ENCODE peak calls at places on chromosomes 7 and 10, in eight cellular contexts. X is bronchial epithelial cell; V is epithelial cell of esophagus; R is HFF-Myc; A is left ventricle myocardium inferior; G is CD4-positive, alpha-beta T cell; J is endothelial cell; W is osteocyte. Y is an unnamed sample.

GRCh38 chr7:36605261-36605660 is 119.0 kb downstream of the AOAH start:
- DNase-seq in X (peak), V (peak), R (no peak), A (no peak), G (no peak), J (no peak), W (no peak), Y (no peak)

GRCh38 chr7:42673951-42674350 is 237.9 kb downstream of the C7orf25 start:
- DNase-seq in X (no peak), V (no peak), R (no peak), A (no peak), G (no peak), J (no peak), W (no peak), Y (no peak)

GRCh38 chr7:133275441-133276105 is 22.7 kb downstream of the EXOC4 start:
- DNase-seq in X (no peak), V (no peak), R (no peak), A (no peak), G (no peak), J (no peak), W (no peak), Y (no peak)

GRCh38 chr7:8295638-8296361 is 33.8 kb upstream of the ICA1 start:
- DNase-seq in X (peak), V (peak), R (peak), A (no peak), G (no peak), J (peak), W (no peak), Y (peak)

GRCh38 chr10:77983384-77984341 is 45.7 kb downstream of the POLR3A start:
- DNase-seq in X (peak), V (peak), R (no peak), A (no peak), G (no peak), J (no peak), W (no peak), Y (no peak)

GRCh38 chr7:76008156-76008687 is 13.8 kb upstream of the TMEM120A start:
- DNase-seq in X (no peak), V (no peak), R (no peak), A (no peak), G (no peak), J (no peak), W (no peak), Y (no peak)

GRCh38 chr10:114682532-114682931 is 24.5 kb upstream of the ABLIM1 start:
- DNase-seq in X (no peak), V (no peak), R (no peak), A (no peak), G (no peak), J (no peak), W (no peak), Y (no peak)

GRCh38 chr10:58280485-58280884 is 11.5 kb downstream of the CISD1 start:
- DNase-seq in X (no peak), V (no peak), R (no peak), A (no peak), G (no peak), J (no peak), W (no peak), Y (no peak)

GRCh38 chr7:96303686-96304443 is 18.0 kb downstream of the SLC25A13 start:
- DNase-seq in X (peak), V (peak), R (no peak), A (no peak), G (no peak), J (no peak), W (no peak), Y (no peak)

GRCh38 chr10:17178006-17178405 is 23.5 kb downstream of the TRDMT1 start:
- DNase-seq in X (peak), V (peak), R (no peak), A (no peak), G (no peak), J (no peak), W (no peak), Y (no peak)

GRCh38 chr7:79608005-79608404 is 154.5 kb upstream of the MAGI2 start:
- DNase-seq in X (no peak), V (no peak), R (no peak), A (no peak), G (no peak), J (no peak), W (no peak), Y (no peak)

GRCh38 chr7:24812313-24812945 is 55.2 kb upstream of the GSDME start:
- DNase-seq in X (peak), V (peak), R (no peak), A (peak), G (peak), J (peak), W (no peak), Y (no peak)

GRCh38 chr7:116377721-116378120 is 121.8 kb upstream of the CAV2 start:
- DNase-seq in X (no peak), V (no peak), R (no peak), A (no peak), G (no peak), J (no peak), W (no peak), Y (no peak)
- TF ChIP-seq CTCF in X (no peak), V (no peak), R (no peak), A (no peak), G (no peak), J (no peak), W (no peak), Y (no peak)

GRCh38 chr10:119817991-119818888 is 54.4 kb downstream of the MCMBP start:
- DNase-seq in X (peak), V (peak), R (no peak), A (peak), G (no peak), J (peak), W (peak), Y (no peak)
- TF ChIP-seq CTCF in X (no peak), V (no peak), R (peak), A (no peak), G (no peak), J (peak), W (peak), Y (no peak)

DNA sequence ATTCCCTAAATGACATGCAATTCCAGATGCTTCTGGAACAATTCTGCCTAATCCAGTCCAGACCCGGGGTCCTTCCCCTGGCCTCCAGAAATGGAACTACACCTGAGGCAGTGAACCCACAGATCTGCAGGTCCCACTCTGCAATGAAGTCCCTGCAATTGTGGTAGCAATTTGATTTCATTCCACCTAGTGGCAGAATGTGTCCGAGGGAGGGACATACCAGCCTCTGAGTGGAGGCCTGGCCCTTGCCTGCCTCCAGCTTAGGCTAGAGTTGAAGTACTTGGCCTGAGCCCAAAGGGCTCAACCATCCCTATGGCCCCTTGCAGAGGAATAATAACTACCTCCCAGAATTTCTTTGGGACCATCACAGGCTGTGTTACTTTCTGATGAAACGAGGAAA is 4.2 kb upstream of the CEP41 start:
- DNase-seq in X (no peak), V (no peak), R (no peak), A (no peak), G (no peak), J (no peak), W (no peak), Y (no peak)
- TF ChIP-seq CTCF in X (no peak), V (no peak), R (peak), A (no peak), G (no peak), J (no peak), W (no peak), Y (no peak)

GRCh38 chr10:50063100-50063499 is 4.7 kb upstream of the WASHC2A start:
- DNase-seq in X (no peak), V (no peak), R (no peak), A (no peak), G (no peak), J (peak), W (no peak), Y (no peak)
- TF ChIP-seq CTCF in X (no peak), V (no peak), R (no peak), A (no peak), G (no peak), J (no peak), W (no peak), Y (no peak)

GRCh38 chr7:137302075-137302474 is 41.5 kb downstream of the PTN start:
- DNase-seq in X (no peak), V (no peak), R (no peak), A (no peak), G (no peak), J (no peak), W (no peak), Y (no peak)

GRCh38 chr7:137304624-137305235 is 38.8 kb downstream of the PTN start:
- DNase-seq in X (no peak), V (no peak), R (no peak), A (no peak), G (no peak), J (no peak), W (no peak), Y (no peak)
- TF ChIP-seq CTCF in X (no peak), V (no peak), R (no peak), A (no peak), G (no peak), J (no peak), W (no peak), Y (no peak)

DNA sequence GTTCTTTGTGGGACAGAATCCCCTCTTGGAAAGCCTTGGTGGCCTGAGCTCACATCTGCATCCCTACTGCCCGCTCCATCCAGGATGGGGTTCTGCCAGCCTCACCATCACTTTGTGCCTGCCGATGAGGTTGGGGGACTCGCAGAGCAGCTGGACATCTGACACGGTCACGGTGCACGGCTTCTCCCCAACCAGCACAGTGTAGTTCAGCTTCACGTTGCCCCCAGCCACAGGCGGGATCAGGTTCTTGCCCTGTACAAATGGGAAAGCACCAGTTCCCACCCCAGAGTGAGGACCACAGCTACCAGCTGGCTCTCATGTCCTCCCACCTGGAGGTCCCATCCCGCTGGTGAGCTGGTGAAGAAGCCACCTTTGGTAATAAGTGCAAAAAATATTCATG is 395.8 kb downstream of the PLXNA4 start:
- DNase-seq in X (no peak), V (no peak), R (no peak), A (no peak), G (no peak), J (no peak), W (no peak), Y (no peak)
- TF ChIP-seq CTCF in X (no peak), V (no peak), R (no peak), A (no peak), G (no peak), J (no peak), W (no peak), Y (no peak)

GRCh38 chr7:32164341-32164996 is 94.3 kb upstream of the PDE1C start:
- DNase-seq in X (peak), V (peak), R (no peak), A (no peak), G (no peak), J (no peak), W (no peak), Y (no peak)
- TF ChIP-seq CTCF in X (peak), V (peak), R (peak), A (peak), G (no peak), J (peak), W (peak), Y (peak)

DNA sequence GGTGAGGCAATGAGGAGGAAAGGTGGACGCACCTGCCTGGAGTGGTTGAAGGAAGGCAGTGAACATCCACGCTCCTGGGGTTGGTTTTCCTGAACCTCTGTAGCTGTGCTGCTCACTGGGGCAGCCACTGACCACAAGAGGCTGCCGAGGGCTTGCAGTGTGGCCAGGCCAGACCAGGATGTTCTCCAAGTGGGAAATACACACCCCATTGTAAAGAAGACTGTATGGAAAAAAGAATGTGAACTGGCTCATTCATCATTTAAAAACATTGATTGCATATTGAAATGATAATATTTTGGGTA is 107.6 kb downstream of the SNX10 start:
- DNase-seq in X (no peak), V (no peak), R (no peak), A (peak), G (no peak), J (peak), W (no peak), Y (no peak)
- TF ChIP-seq CTCF in X (no peak), V (no peak), R (no peak), A (peak), G (no peak), J (no peak), W (no peak), Y (no peak)

DNA sequence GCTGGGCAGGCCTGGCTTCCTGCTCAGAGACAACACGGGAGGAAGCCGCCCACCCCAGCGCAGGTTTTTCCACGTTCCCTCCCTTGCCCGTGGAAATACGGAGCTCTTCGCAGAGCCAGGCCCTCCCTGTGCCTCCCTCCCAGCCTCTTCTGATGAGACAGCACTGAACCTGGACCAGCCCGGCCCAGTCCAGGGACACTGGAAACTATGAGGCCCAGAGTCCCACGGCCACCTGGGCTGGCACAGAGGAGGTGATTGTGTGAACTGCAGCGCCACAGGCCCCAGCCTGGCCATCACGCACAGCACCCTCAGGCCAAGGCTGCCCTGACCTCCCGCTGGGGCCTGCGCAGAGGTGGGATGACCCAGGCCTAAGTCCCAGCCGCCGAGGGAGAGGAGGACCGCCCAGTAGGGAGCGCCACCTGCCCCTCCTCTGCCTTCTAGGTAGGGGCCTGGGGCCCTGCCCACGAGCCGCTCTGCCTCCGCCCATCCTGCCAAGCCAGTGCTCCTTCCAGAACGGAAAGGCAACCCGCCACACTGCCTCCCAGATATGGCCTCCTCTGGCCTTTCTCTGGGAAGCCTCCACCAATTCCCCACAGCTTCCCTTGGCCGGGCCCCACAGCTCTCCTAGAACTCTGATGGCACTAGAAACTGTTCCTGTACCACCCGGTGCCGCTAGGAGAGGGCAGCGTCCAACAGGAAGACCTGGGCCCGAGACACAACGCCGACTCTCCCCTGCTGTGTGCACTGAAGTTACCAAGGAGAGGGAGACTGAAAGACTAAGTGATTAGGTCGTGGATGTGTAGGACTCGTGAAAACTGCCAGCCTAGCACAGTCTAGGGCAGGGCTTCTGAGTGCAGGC is 57.2 kb downstream of the PROSER2 start:
- DNase-seq in X (peak), V (no peak), R (no peak), A (no peak), G (no peak), J (no peak), W (no peak), Y (no peak)
- TF ChIP-seq CTCF in X (no peak), V (peak), R (no peak), A (no peak), G (no peak), J (no peak), W (no peak), Y (no peak)

Y was measured in AG09319.